ENCODE peak calls at places on chromosomes 7 and 10, in five cellular contexts. V is HCT116, Y is NCI-H2029, T is testis, E is midbrain. L is an unnamed sample.

GRCh38 chr7:66186991-66187390 is 18.1 kb upstream of the TPST1 start:
- DNase-seq in V (no peak), Y (no peak), T (no peak), E (no peak), L (no peak)

GRCh38 chr7:70797109-70797514 is 334.8 kb upstream of the GALNT17 start:
- DNase-seq in V (no peak), Y (no peak), T (no peak), E (no peak), L (no peak)

GRCh38 chr7:1124816-1125602 is 35.0 kb downstream of the ZFAND2A start:
- DNase-seq in V (no peak), Y (no peak), T (no peak), E (no peak), L (no peak)

GRCh38 chr7:42511027-42511426 is 274.0 kb upstream of the GLI3 start:
- DNase-seq in V (no peak), Y (no peak), T (no peak), E (no peak), L (no peak)

GRCh38 chr10:130757271-130757670 is 554.2 kb downstream of the TCERG1L start:
- DNase-seq in V (no peak), Y (no peak), T (no peak), E (no peak), L (no peak)

GRCh38 chr10:5570979-5571810 is 46.4 kb downstream of the CALML3 start:
- DNase-seq in V (no peak), Y (no peak), T (no peak), E (no peak), L (no peak)

GRCh38 chr7:101736077-101736476 is 81.3 kb upstream of the CUX1 start:
- DNase-seq in V (no peak), Y (no peak), T (peak; percentile 38), E (no peak), L (no peak)

GRCh38 chr7:66146701-66147100 is 32.1 kb downstream of the CRCP start:
- DNase-seq in V (no peak), Y (no peak), T (no peak), E (no peak), L (no peak)